ENCODE peak calls at places on chromosomes 16 and 17, in seven cellular contexts. M is HepG2, D is K562, F is GM12878, L is H1, C is HCT116, Q is SK-N-SH. T is an unnamed sample.

GRCh38 chr17:76995352-76996105 is 127.3 kb downstream of the MGAT5B start:
- DNase-seq in D (no peak), L (peak), F (no peak), C (no peak), Q (no peak), M (peak), T (peak)

GRCh38 chr17:16987830-16988601 is 16.1 kb upstream of the TNFRSF13B start:
- DNase-seq in L (no peak), M (no peak), Q (no peak), D (peak), C (no peak), F (peak), T (peak)

GRCh38 chr16:3149630-3150345 is 15.0 kb downstream of the ZNF213 start:
- DNase-seq in C (no peak), Q (peak), D (peak), L (no peak), M (no peak), F (no peak), T (no peak)

GRCh38 chr16:2008631-2009301 is 855 bp downstream of the ZNF598 start:
- DNase-seq in F (no peak), M (peak), Q (peak), L (no peak), D (peak), C (no peak), T (no peak)

GRCh38 chr17:81120149-81120484 is 45.2 kb upstream of the PVALEF start:
- DNase-seq in F (no peak), C (no peak), Q (no peak), L (no peak), D (no peak), M (no peak), T (no peak)

GRCh38 chr17:8117980-8118768 is at the start of gene ALOXE3:
- DNase-seq in D (peak), F (no peak), Q (peak), C (peak), M (peak), L (no peak), T (no peak)

GRCh38 chr16:53629151-53629550 is 74.5 kb downstream of the RPGRIP1L start:
- DNase-seq in F (no peak), M (no peak), D (no peak), Q (no peak), C (no peak), L (no peak), T (no peak)

GRCh38 chr17:50364715-50365114 is 8.3 kb downstream of the MRPL27 start:
- DNase-seq in M (no peak), F (no peak), C (no peak), D (no peak), L (no peak), Q (no peak), T (no peak)

GRCh38 chr16:23310217-23310616 is 8.1 kb downstream of the SCNN1B start:
- DNase-seq in F (no peak), C (no peak), Q (no peak), L (no peak), M (no peak), D (no peak), T (no peak)

GRCh38 chr17:67479119-67479517 is 102.0 kb downstream of the PITPNC1 start:
- DNase-seq in D (no peak), F (no peak), M (no peak), C (no peak), L (no peak), Q (no peak), T (no peak)

GRCh38 chr17:18161226-18162094 is 22.2 kb upstream of the ALKBH5 start:
- DNase-seq in M (no peak), L (no peak), Q (no peak), C (no peak), D (peak), F (peak), T (no peak)

GRCh38 chr16:8919089-8919933 is 37.2 kb downstream of the LITAFD start:
- DNase-seq in D (no peak), M (no peak), Q (no peak), F (no peak), L (no peak), C (no peak), T (no peak)

GRCh38 chr17:81832608-81833159 is 407 bp downstream of the MCRIP1 start:
- DNase-seq in L (no peak), C (no peak), Q (peak), F (no peak), D (peak), M (no peak), T (no peak)

GRCh38 chr16:53290520-53290919 is 143.8 kb upstream of the RBL2 start:
- DNase-seq in C (no peak), L (no peak), Q (no peak), F (no peak), M (no peak), D (no peak), T (no peak)

GRCh38 chr17:600576-601301 is 113.9 kb downstream of the VPS53 start:
- DNase-seq in M (no peak), L (no peak), Q (no peak), F (no peak), C (no peak), D (no peak), T (no peak)

GRCh38 chr17:17847726-17848125 is 10.9 kb upstream of the SREBF1 start:
- DNase-seq in Q (no peak), F (no peak), L (no peak), C (no peak), M (no peak), D (no peak), T (no peak)

GRCh38 chr17:1047177-1047885 is 50.4 kb downstream of the TIMM22 start:
- DNase-seq in D (no peak), M (no peak), C (no peak), F (no peak), Q (no peak), L (no peak), T (no peak)

GRCh38 chr17:81685108-81685507 is 1.3 kb downstream of the HGS start:
- DNase-seq in C (no peak), F (no peak), Q (peak), D (no peak), L (no peak), M (no peak), T (no peak)

GRCh38 chr16:84423416-84423837 is 55.1 kb downstream of the ATP2C2 start:
- DNase-seq in Q (peak), D (peak), L (no peak), M (peak), C (peak), F (peak), T (peak)

GRCh38 chr17:76546556-76547182 is 6.8 kb downstream of the PRCD start:
- DNase-seq in F (no peak), M (no peak), C (no peak), D (no peak), L (no peak), Q (peak), T (no peak)

GRCh38 chr17:4329838-4330237 is 36.6 kb downstream of the UBE2G1 start:
- DNase-seq in M (no peak), L (no peak), D (no peak), Q (no peak), C (peak), F (no peak), T (no peak)

GRCh38 chr16:70522216-70523000 is 946 bp downstream of the COG4 start:
- DNase-seq in D (no peak), F (no peak), L (no peak), M (no peak), Q (no peak), C (no peak), T (no peak)

GRCh38 chr17:14201087-14201486 is 35.6 kb downstream of the CDRT15 start:
- DNase-seq in M (no peak), C (no peak), Q (no peak), L (no peak), D (no peak), F (no peak), T (no peak)

GRCh38 chr17:28366605-28367004 is 1.6 kb upstream of the SEBOX start:
- DNase-seq in L (no peak), M (no peak), C (no peak), Q (no peak), D (peak), F (no peak), T (no peak)

GRCh38 chr17:16928406-16929280 is 43.3 kb downstream of the TNFRSF13B start:
- DNase-seq in F (no peak), D (no peak), M (no peak), Q (no peak), C (no peak), L (no peak), T (no peak)

GRCh38 chr17:66695098-66695497 is 139.8 kb upstream of the CACNG5 start:
- DNase-seq in D (no peak), Q (no peak), L (no peak), C (no peak), F (no peak), M (no peak), T (no peak)

GRCh38 chr17:78314683-78315354 is 45.1 kb downstream of the SOCS3 start:
- DNase-seq in F (no peak), M (no peak), C (no peak), L (no peak), Q (peak), D (peak), T (no peak)

GRCh38 chr16:69309316-69309715 is 1.8 kb upstream of the VPS4A start:
- DNase-seq in M (no peak), Q (no peak), F (no peak), C (no peak), L (no peak), D (no peak), T (no peak)

GRCh38 chr17:2904135-2904534 is 107.9 kb downstream of the RAP1GAP2 start:
- DNase-seq in L (no peak), M (no peak), F (no peak), D (no peak), Q (peak), C (no peak), T (no peak)

GRCh38 chr17:17913695-17914332 is 58.4 kb downstream of the TOM1L2 start:
- DNase-seq in D (peak), M (peak), Q (peak), C (peak), L (peak), F (no peak), T (peak)

GRCh38 chr16:74724820-74725549 is 24.3 kb upstream of the MLKL start:
- DNase-seq in D (no peak), F (no peak), Q (no peak), M (no peak), L (no peak), C (no peak), T (no peak)

DNA sequence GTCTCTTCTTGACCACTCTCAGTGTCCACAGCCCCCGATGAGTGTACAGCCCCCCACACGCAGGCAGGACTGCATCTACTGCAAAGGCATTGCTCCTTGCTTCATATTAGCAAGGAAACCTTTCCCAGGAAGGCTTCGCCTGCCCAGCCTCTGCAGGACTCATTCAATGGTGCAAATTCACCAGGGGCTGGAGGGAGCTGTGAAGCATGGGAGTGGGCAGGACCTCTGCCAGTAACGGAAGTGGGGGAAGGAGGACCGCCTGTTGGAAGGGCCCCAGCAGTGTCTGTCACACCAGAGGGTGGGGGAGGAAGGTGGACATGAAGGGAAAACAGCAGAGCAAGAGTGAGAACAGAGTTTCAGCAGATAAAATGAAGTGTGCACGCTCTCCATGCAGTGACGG is 2.5 kb downstream of the SPATA33 start:
- DNase-seq in M (no peak), Q (no peak), C (no peak), D (no peak), L (no peak), F (no peak), T (no peak)
- H3K9ac ChIP-seq in M (no peak), Q (no peak), C (no peak), D (peak), L (no peak), F (no peak), T (no peak)

DNA sequence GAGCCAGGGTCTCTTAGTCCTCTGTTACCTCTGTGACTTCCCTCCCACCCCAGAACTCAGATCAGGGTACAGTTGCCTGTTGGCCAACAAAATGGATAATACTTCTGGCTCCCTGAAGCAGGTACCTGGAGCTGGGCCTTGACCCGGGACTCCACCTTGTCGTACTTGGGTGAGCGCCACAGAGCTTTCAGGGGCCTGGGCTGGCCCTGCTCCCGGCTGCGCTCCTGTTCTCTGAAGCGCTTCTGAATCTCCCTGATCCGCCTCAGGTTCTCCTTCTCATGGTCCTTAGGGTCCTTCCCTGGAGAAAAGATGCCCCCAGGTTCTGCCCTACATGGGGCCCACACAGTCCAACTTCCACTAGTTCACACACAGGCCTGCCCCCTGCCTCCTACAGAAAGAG is 1.7 kb downstream of the ENKD1 start:
- DNase-seq in F (no peak), L (no peak), M (no peak), D (no peak), Q (no peak), C (no peak), T (no peak)
- TF ChIP-seq YY1 in F (no peak), L (no peak), M (no peak), D (no peak), Q (no peak), C (no peak), T (no peak)

DNA sequence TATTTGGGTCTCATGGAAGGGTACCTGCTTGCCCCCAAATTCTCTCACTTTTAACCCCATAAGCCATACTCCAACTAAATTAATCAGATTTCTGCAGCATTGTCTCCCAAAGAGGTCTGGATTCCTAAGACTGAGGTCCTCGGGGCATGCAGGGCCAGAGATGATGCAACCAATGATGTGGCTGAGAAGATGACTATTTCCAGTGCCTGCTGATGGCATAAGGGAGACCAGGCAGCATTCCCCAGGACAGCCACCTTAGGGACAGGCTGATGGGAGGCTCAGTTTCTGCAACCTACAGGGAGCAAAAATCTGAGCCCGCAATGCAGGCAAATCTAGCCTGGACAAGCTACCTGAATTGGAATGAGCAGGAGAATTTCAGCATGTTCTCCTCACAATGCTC is 76.8 kb upstream of the ASIC2 start:
- DNase-seq in D (no peak), F (no peak), L (no peak), Q (no peak), C (no peak), M (no peak), T (no peak)
- H3K9ac ChIP-seq in D (no peak), F (no peak), L (no peak), Q (no peak), C (no peak), M (no peak), T (no peak)

GRCh38 chr17:73569758-73570319 is 74.4 kb downstream of the SDK2 start:
- DNase-seq in Q (no peak), D (no peak), C (no peak), L (no peak), F (no peak), M (no peak), T (no peak)

GRCh38 chr17:73564856-73565255 is 79.4 kb downstream of the SDK2 start:
- DNase-seq in L (no peak), C (no peak), M (no peak), Q (no peak), D (no peak), F (no peak), T (no peak)

GRCh38 chr17:73568934-73569333 is 75.3 kb downstream of the SDK2 start:
- DNase-seq in D (no peak), F (no peak), Q (no peak), C (no peak), M (no peak), L (no peak), T (no peak)

GRCh38 chr17:73562896-73563295 is 81.3 kb downstream of the SDK2 start:
- DNase-seq in F (no peak), D (no peak), L (no peak), C (no peak), M (no peak), Q (no peak), T (no peak)

GRCh38 chr17:73566905-73567782 is 77.1 kb downstream of the SDK2 start:
- DNase-seq in Q (no peak), C (no peak), L (peak), D (no peak), M (no peak), F (no peak), T (peak)
- TF ChIP-seq YY1 in Q (no peak), C (no peak), L (peak), D (no peak), M (no peak), F (no peak), T (no peak)

T was measured in NT2/D1.